ENCODE peak calls at places on chromosomes 6 and 20, in eight cellular contexts. D, S, M, B, F, X, A and J are unnamed samples.

GRCh38 chr20:53016534-53017042 is 44.4 kb downstream of the TSHZ2 start:
- DNase-seq in X (no peak), B (no peak), S (no peak), A (no peak), F (no peak), D (no peak), M (no peak), J (no peak)

GRCh38 chr6:14804444-14805210 is 441.2 kb upstream of the JARID2 start:
- DNase-seq in M (no peak), F (no peak), A (peak; percentile 93), X (peak; percentile 95), D (no peak), S (peak; percentile 47), B (no peak), J (peak; percentile 61)

GRCh38 chr6:43687437-43688347 is at the start of gene MRPS18A:
- DNase-seq in M (peak; percentile 75), B (peak; percentile 82), D (peak; percentile 74), F (no peak), X (peak; percentile 75), A (peak; percentile 70), S (peak; percentile 83), J (no peak)

GRCh38 chr6:71887006-71887743 is 825 bp downstream of the RIMS1 start:
- DNase-seq in F (no peak), A (peak; percentile 1), D (no peak), S (no peak), X (no peak), B (peak; percentile 37), M (no peak), J (no peak)

GRCh38 chr6:49986551-49986950 is 17.1 kb upstream of the DEFB113 start:
- DNase-seq in X (no peak), F (no peak), A (no peak), M (no peak), B (no peak), D (no peak), S (no peak), J (no peak)

GRCh38 chr6:113690255-113690956 is 166.7 kb upstream of the MARCKS start:
- DNase-seq in S (no peak), A (peak; percentile 96), F (peak; percentile 68), M (no peak), D (peak; percentile 26), B (no peak), X (peak; percentile 76), J (peak; percentile 79)

GRCh38 chr6:16238057-16238657 is at the start of gene GMPR:
- DNase-seq in S (peak; percentile 84), B (peak; percentile 66), F (no peak), X (peak; percentile 73), M (peak; percentile 73), D (no peak), A (peak; percentile 64), J (no peak)

GRCh38 chr6:89999154-89999553 is 104.9 kb downstream of the GJA10 start:
- DNase-seq in X (peak; percentile 6), M (no peak), A (no peak), F (no peak), S (peak; percentile 44), D (no peak), B (no peak), J (no peak)

GRCh38 chr6:129590408-129591022 is 119.5 kb downstream of the ARHGAP18 start:
- DNase-seq in X (peak; percentile 27), B (no peak), F (peak; percentile 85), M (no peak), S (no peak), A (peak; percentile 92), D (no peak), J (peak; percentile 90)

GRCh38 chr6:131206463-131207251 is 71.4 kb downstream of the AKAP7 start:
- DNase-seq in S (no peak), M (no peak), X (no peak), B (no peak), F (no peak), D (no peak), A (no peak), J (no peak)

GRCh38 chr20:62523473-62524203 is 47.8 kb upstream of the GATA5 start:
- DNase-seq in M (peak; percentile 80), X (no peak), A (no peak), B (peak; percentile 33), F (no peak), S (no peak), D (no peak), J (no peak)

GRCh38 chr6:40936810-40937209 is 102.2 kb downstream of the UNC5CL start:
- DNase-seq in F (no peak), A (peak; percentile 70), S (no peak), X (peak; percentile 51), D (peak; percentile 40), M (no peak), B (no peak), J (peak; percentile 60)

GRCh38 chr6:132749111-132749510 is 8.6 kb downstream of the VNN2 start:
- DNase-seq in S (no peak), D (no peak), F (peak; percentile 38), A (peak; percentile 63), M (no peak), X (peak; percentile 24), B (no peak), J (no peak)

GRCh38 chr6:21893778-21894177 is 300.2 kb downstream of the SOX4 start:
- DNase-seq in D (no peak), B (no peak), M (no peak), A (no peak), S (no peak), X (no peak), F (no peak), J (no peak)

GRCh38 chr6:52454556-52454955 is 34.4 kb downstream of the EFHC1 start:
- DNase-seq in B (no peak), X (peak; percentile 25), D (no peak), A (peak; percentile 52), F (no peak), S (no peak), M (no peak), J (no peak)

GRCh38 chr6:107704377-107705013 is 119.6 kb downstream of the SCML4 start:
- DNase-seq in X (peak; percentile 73), F (no peak), B (peak; percentile 67), D (peak; percentile 9), A (peak; percentile 73), M (no peak), S (no peak), J (no peak)

GRCh38 chr6:144216668-144217218 is 66.4 kb downstream of the STX11 start:
- DNase-seq in F (no peak), M (peak; percentile 70), A (no peak), D (peak; percentile 69), S (no peak), X (no peak), B (no peak), J (no peak)

GRCh38 chr20:35394271-35394670 is 17.5 kb downstream of the UQCC1 start:
- DNase-seq in S (no peak), D (no peak), B (no peak), M (no peak), X (no peak), F (no peak), A (no peak), J (no peak)

DNA sequence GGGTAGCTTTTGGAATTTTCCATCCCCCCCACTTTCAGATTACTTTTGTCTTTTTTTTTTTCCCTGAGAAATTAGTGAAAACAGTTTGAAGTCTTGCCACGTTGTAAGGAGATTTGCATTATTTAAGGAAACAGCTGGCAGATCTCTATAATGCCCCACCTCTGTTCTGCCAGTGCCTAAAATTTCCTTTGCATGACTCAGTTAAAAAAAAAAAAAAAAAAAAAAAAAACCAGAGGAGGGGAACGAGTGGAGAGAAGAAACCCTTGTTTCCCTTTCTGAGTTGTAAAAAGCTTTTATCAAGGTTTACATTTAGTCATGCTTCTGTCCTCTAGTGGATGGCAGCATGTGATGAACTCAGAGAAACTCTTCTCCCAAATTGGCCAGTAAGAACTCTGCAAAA is 33.5 kb downstream of the CARMIL1 start:
- DNase-seq in S (no peak), B (no peak), F (peak; percentile 63), M (no peak), X (peak; percentile 90), D (no peak), A (peak; percentile 47), J (no peak)
- H3K4me3 ChIP-seq in S (no peak overlapping the region), B (no peak overlapping the region), F (no peak overlapping the region), M (no peak overlapping the region), X (no peak overlapping the region), D (peak overlapping the region; percentile 18), A (no peak overlapping the region), J (no peak overlapping the region)

GRCh38 chr6:163538331-163538730 is 123.8 kb downstream of the QKI start:
- DNase-seq in B (peak; percentile 32), M (no peak), F (no peak), X (no peak), S (no peak), A (no peak), D (no peak), J (no peak)

GRCh38 chr6:163539101-163539762 is 124.7 kb downstream of the QKI start:
- DNase-seq in S (no peak), B (no peak), F (no peak), M (no peak), X (no peak), A (no peak), D (no peak), J (no peak)

GRCh38 chr6:163547287-163547686 is 132.8 kb downstream of the QKI start:
- DNase-seq in F (no peak), M (no peak), S (no peak), D (no peak), X (no peak), B (no peak), A (no peak), J (no peak)

GRCh38 chr6:163548624-163549023 is 134.1 kb downstream of the QKI start:
- DNase-seq in A (no peak), D (no peak), X (no peak), B (no peak), M (no peak), S (no peak), F (no peak), J (no peak)

GRCh38 chr6:163543311-163543710 is 128.8 kb downstream of the QKI start:
- DNase-seq in B (peak; percentile 68), S (no peak), F (no peak), M (no peak), X (no peak), D (no peak), A (no peak), J (no peak)
- H3K4me3 ChIP-seq in B (peak overlapping the region; percentile 14), S (no peak overlapping the region), F (no peak overlapping the region), M (no peak overlapping the region), X (no peak overlapping the region), D (no peak overlapping the region), A (no peak overlapping the region), J (no peak overlapping the region)

GRCh38 chr6:136922680-136922996 is 537 bp downstream of the SLC35D3 start:
- DNase-seq in X (no peak), F (no peak), D (peak; percentile 5), B (no peak), S (no peak), M (no peak), A (no peak), J (no peak)
- H3K4me3 ChIP-seq in X (no peak overlapping the region), F (no peak overlapping the region), D (peak overlapping the region; percentile 57), B (peak overlapping the region; percentile 56), S (no peak overlapping the region), M (peak overlapping the region; percentile 58), A (peak overlapping the region; percentile 24), J (peak overlapping the region; percentile 54)

DNA sequence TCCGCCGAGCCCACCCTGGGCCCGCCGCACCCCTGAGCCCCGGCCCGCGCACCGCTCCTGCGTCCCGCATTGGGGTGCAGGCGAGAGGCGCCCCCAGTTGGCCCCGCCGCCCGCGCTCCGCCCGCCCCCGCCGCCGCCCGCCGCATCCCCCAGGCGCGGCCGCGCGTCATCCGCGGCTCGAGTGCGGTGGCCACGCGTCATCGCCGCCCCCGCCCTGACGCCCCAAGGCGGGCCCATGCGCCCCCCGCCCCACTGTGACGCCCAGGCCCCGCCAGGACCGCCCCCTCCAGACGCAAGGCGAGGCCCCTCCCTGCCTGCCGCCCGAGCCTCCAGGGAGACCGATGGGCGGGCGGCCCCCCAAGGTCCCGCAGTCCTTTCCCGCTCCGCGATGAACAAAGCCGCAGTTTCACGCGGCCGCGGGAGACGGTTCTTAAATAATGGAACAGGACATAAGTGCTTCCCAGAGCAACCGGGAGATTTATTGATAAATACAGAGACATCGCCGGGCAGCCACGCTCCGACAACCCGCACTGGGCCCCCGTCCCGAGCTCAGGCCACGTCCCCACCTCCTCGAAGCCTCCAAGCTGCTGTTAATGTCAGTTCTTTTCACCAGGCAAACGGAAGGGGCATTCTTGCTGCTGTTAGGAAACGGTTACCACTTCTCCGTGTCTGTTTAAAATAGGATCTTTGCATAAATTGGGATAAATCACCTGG is at the start of gene ANKRD60:
- DNase-seq in D (no peak), X (peak; percentile 73), F (no peak), A (peak; percentile 63), B (peak; percentile 76), S (no peak), M (peak; percentile 86), J (no peak)
- H3K4me3 ChIP-seq in D (no peak within 1 kb of the TSS), X (peak within 1 kb of the TSS; percentile 41), F (peak within 1 kb of the TSS; percentile 18), A (peak within 1 kb of the TSS; percentile 53), B (peak within 1 kb of the TSS; percentile 47), S (no peak within 1 kb of the TSS), M (no peak within 1 kb of the TSS), J (peak within 1 kb of the TSS; percentile 55)